ENCODE peak calls at places on chromosomes 5 and 9, in seven cellular contexts. Y is tibial artery, Z is adrenal gland, N is heart right ventricle, G is left ventricle myocardium inferior, M is cardiac muscle cell, H is fibroblast of lung. R is an unnamed sample. For H3K4me1, the result is how much of the 10 kb centered on the place peaks cover.

GRCh38 chr5:103475629-103476240 is 86.9 kb downstream of the NUDT12 start:
- DNase-seq in Y (no peak), Z (no peak), N (no peak), G (no peak), M (peak), H (peak), R (no peak)

GRCh38 chr5:91061094-91061493 is 322.0 kb downstream of the ARRDC3 start:
- DNase-seq in Y (no peak), Z (no peak), N (no peak), G (no peak), M (no peak), H (no peak), R (no peak)

GRCh38 chr9:126112135-126112720 is 214.4 kb upstream of the MVB12B start:
- DNase-seq in Y (no peak), Z (no peak), N (no peak), G (no peak), M (no peak), H (no peak), R (no peak)

GRCh38 chr5:2686296-2686695 is 65.2 kb downstream of the IRX2 start:
- DNase-seq in Y (no peak), Z (no peak), N (no peak), G (no peak), M (no peak), H (no peak), R (no peak)

GRCh38 chr5:171667341-171668096 is 118.1 kb upstream of the SMIM23 start:
- DNase-seq in Y (no peak), Z (no peak), N (peak), G (peak), M (no peak), H (peak), R (peak)

GRCh38 chr9:5453673-5454072 is 3.3 kb downstream of the CD274 start:
- DNase-seq in Y (no peak), Z (no peak), N (no peak), G (no peak), M (no peak), H (no peak), R (peak)

GRCh38 chr5:157506981-157507780 is 47.2 kb downstream of the NIPAL4 start:
- DNase-seq in Y (peak), Z (no peak), N (peak), G (no peak), M (no peak), H (peak), R (no peak)

GRCh38 chr9:20835364-20836286 is 151.6 kb downstream of the FOCAD start:
- DNase-seq in Y (no peak), Z (peak), N (no peak), G (no peak), M (no peak), H (peak), R (no peak)

GRCh38 chr5:154967419-154968024 is 26.6 kb downstream of the MRPL22 start:
- DNase-seq in Y (no peak), Z (no peak), N (no peak), G (no peak), M (peak), H (peak), R (no peak)

GRCh38 chr9:77731008-77731698 is 83.0 kb upstream of the GNA14 start:
- DNase-seq in Y (no peak), Z (no peak), N (no peak), G (no peak), M (no peak), H (no peak), R (no peak)

GRCh38 chr5:125485003-125485641 is 738.7 kb upstream of the ZNF608 start:
- DNase-seq in Y (peak), Z (peak), N (no peak), G (no peak), M (peak), H (peak), R (no peak)

GRCh38 chr5:122366501-122366900 is 54.5 kb downstream of the SNCAIP start:
- DNase-seq in Y (no peak), Z (no peak), N (no peak), G (no peak), M (no peak), H (no peak), R (no peak)

GRCh38 chr9:89478821-89479668 is 18.9 kb downstream of the SEMA4D start:
- DNase-seq in Y (no peak), Z (no peak), N (no peak), G (no peak), M (no peak), H (no peak), R (no peak)

GRCh38 chr9:95305770-95306492 is 11.6 kb downstream of the FANCC start:
- DNase-seq in Y (no peak), Z (no peak), N (no peak), G (no peak), M (no peak), H (peak), R (no peak)

GRCh38 chr5:61084658-61085057 is 77.6 kb downstream of the SMIM15 start:
- DNase-seq in Y (no peak), Z (no peak), N (no peak), G (no peak), M (no peak), H (no peak), R (no peak)

GRCh38 chr5:67106626-67107342 is 89.8 kb downstream of the CD180 start:
- DNase-seq in Y (no peak), Z (no peak), N (no peak), G (no peak), M (no peak), H (no peak), R (no peak)

GRCh38 chr9:33388110-33388994 is 14.0 kb downstream of the AQP7 start:
- DNase-seq in Y (no peak), Z (no peak), N (no peak), G (no peak), M (no peak), H (no peak), R (no peak)

GRCh38 chr9:6498982-6499381 is 86.0 kb downstream of the UHRF2 start:
- DNase-seq in Y (no peak), Z (no peak), N (no peak), G (no peak), M (no peak), H (peak), R (no peak)

GRCh38 chr5:126384985-126385384 is 38.2 kb upstream of the GRAMD2B start:
- DNase-seq in Y (no peak), Z (peak), N (no peak), G (no peak), M (no peak), H (peak), R (no peak)

GRCh38 chr5:139848508-139849100 is 53.0 kb downstream of the PSD2 start:
- DNase-seq in Y (peak), Z (no peak), N (peak), G (no peak), M (no peak), H (no peak), R (peak)

GRCh38 chr9:128428644-128429504 is 8.2 kb downstream of the CERCAM start:
- DNase-seq in Y (no peak), Z (no peak), N (no peak), G (no peak), M (no peak), H (no peak), R (no peak)

GRCh38 chr9:83714316-83714715 is 6.6 kb upstream of the UBQLN1 start:
- DNase-seq in Y (no peak), Z (no peak), N (no peak), G (no peak), M (no peak), H (peak), R (no peak)

GRCh38 chr9:37622462-37622861 is 28.3 kb upstream of the FRMPD1 start:
- DNase-seq in Y (no peak), Z (no peak), N (no peak), G (no peak), M (no peak), H (peak), R (no peak)

GRCh38 chr9:110255417-110256141 is 728 bp downstream of the TXN start:
- DNase-seq in Y (peak), Z (peak), N (peak), G (peak), M (peak), H (peak), R (peak)

GRCh38 chr5:153159611-153160010 is 330.9 kb upstream of the GRIA1 start:
- DNase-seq in Y (no peak), Z (no peak), N (no peak), G (no peak), M (no peak), H (peak), R (no peak)

GRCh38 chr5:139104577-139105271 is 93.4 kb downstream of the SIL1 start:
- DNase-seq in Y (peak), Z (peak), N (peak), G (peak), M (no peak), H (peak), R (no peak)

GRCh38 chr5:131104169-131104775 is 60.8 kb downstream of the HINT1 start:
- DNase-seq in Y (no peak), Z (no peak), N (no peak), G (no peak), M (no peak), H (no peak), R (no peak)

GRCh38 chr5:61623401-61624069 is 291.5 kb downstream of the ZSWIM6 start:
- DNase-seq in Y (no peak), Z (no peak), N (no peak), G (no peak), M (peak), H (no peak), R (no peak)

GRCh38 chr5:81212211-81212687 is 20.9 kb upstream of the CKMT2 start:
- DNase-seq in Y (no peak), Z (no peak), N (no peak), G (no peak), M (no peak), H (no peak), R (peak)

GRCh38 chr5:9094582-9094981 is 451.3 kb downstream of the SEMA5A start:
- DNase-seq in Y (no peak), Z (no peak), N (no peak), G (no peak), M (no peak), H (no peak), R (no peak)

GRCh38 chr5:9090381-9091026 is 455.4 kb downstream of the SEMA5A start:
- DNase-seq in Y (no peak), Z (no peak), N (no peak), G (no peak), M (no peak), H (no peak), R (no peak)

DNA sequence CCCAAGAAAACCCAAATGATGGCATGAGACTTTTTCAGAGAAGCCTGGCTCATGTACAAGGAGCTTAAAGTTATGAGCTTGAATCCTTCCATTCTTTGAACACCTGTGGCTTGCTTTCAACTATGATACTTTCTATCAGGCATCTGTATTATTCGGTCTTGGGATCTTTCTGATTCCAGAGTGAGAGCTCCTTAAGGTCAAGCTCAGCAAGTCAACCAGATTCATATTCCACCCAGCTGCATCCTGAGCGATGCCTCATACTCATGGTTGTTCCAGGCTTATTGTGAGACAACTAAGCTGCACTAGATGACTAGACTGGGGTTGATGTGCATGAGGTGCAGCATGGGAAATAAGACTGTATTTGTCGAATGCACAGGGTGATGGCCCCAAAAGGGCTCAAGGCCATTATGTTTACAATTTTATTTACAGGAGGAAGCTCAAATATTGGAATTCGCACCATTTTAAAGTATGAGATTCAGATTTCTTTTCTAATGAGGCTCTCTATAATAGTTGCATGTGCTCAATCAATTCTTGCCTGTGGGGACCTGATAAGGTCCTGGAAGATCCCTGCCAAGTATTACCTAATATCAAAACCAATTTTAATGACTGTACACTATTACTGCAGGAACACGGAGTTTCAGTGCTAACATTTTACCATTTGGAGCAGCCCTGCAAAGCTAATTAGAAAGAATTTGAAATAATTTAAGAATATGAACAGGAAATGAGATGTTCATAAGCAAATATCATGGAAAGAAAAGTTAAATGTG is 453.8 kb downstream of the SEMA5A start:
- DNase-seq in Y (no peak), Z (no peak), N (no peak), G (no peak), M (no peak), H (no peak), R (no peak)
- H3K4me1 ChIP-seq in Y (under half), Z (under half), N (under half), G (under half), M (under half), H (under half), R (under half)

GRCh38 chr9:16866542-16866941 is 3.9 kb downstream of the BNC2 start:
- DNase-seq in Y (no peak), Z (no peak), N (no peak), G (no peak), M (no peak), H (peak), R (no peak)
- TF ChIP-seq CTCF in Y (no peak), Z (no peak), N (no peak), G (no peak), M (no peak), H (no peak), R (no peak)

DNA sequence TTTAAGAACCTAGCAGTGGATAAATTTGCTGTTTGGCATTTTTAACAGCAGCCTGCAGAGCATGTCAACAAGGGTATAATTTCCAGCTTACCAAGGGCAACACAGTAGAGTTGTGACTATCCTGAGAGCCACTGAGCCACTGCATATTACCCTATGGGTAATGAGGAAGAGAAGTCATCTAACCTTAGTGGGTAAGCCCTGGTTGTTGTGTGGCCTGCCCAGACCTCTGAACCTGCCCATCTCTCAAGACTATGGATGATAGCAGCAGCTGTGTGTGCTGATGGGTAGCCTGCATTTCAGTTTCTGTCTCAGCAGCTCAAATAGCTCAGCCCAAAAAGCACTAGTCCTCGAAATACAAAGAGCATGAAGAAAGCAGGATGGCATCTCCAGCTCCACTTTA is 56.1 kb upstream of the PIP5K1B start:
- DNase-seq in Y (no peak), Z (no peak), N (no peak), G (no peak), M (no peak), H (no peak), R (no peak)
- H3K4me1 ChIP-seq in Y (under half), Z (under half), N (under half), G (under half), M (under half), H (under half), R (under half)

DNA sequence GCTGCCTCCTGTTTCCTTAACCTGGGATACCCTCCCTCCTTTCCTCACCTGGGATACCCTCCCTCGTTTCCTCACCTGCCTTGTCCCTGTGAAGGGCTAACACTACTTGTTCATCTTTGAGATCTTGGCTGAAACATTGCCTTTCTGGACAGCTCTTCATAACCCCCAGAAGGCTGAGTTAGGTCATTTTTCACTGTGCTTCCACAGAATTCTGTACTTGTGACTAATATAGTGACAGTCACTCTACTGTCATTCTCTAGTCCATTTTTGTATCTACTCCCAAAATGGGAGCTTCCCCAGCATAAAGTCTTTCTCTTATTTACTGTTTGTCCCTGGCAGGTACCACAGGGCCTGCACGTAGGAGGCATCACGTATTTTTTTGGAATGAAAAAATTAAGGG is 21.5 kb upstream of the DAB2 start:
- DNase-seq in Y (no peak), Z (no peak), N (no peak), G (no peak), M (no peak), H (no peak), R (no peak)
- TF ChIP-seq CTCF in Y (no peak), Z (no peak), N (no peak), G (no peak), M (no peak), H (no peak), R (no peak)

GRCh38 chr9:91197232-91198181 is 164.2 kb downstream of the AUH start:
- DNase-seq in Y (peak), Z (peak), N (no peak), G (peak), M (no peak), H (peak), R (no peak)
- H3K4me1 ChIP-seq in Y (under half), Z (under half), N (under half), G (half or more), M (under half), H (under half), R (under half)

GRCh38 chr5:110727025-110727314 is 499 bp upstream of the TMEM232 start:
- DNase-seq in Y (no peak), Z (no peak), N (no peak), G (no peak), M (peak), H (no peak), R (no peak)
- TF ChIP-seq CTCF in Y (no peak), Z (no peak), N (no peak), G (peak), M (no peak), H (peak), R (no peak)

DNA sequence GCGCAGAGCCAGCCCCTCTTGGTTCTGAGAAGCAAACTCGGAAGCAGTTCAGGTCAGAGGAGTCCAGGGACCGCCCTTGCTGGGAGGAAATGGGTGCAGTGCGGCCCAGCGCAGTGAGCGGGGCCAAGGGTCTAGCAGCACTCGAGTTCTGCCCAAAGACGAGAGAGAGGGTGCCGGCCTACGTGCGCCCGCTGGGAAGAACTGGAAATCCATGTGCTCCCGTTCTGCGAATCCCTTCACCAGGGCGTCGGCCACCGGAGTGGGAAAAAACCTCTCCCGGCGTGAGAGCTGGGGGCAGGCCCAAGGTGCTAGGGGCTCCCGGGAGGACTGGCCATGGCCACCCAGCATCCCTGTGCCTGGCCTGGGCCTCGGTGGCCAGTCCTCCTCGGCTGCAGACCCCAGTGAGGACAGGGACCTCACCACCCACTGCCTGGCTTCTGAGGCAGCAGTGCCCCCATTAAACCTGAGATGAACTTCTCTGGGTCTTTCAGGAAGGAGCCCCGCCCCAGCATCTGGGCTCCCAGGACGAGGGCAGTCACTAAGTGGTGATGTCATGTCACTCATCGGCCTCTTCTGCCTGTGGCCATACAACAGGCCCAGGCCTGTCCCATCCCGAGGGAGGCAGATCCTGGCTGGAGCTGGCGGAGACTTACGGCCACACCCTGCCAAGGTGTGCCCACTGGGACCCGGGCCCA is 10.6 kb downstream of the TMEM250 start:
- DNase-seq in Y (no peak), Z (no peak), N (no peak), G (no peak), M (no peak), H (no peak), R (no peak)
- H3K4me1 ChIP-seq in Y (half or more), Z (under half), N (under half), G (half or more), M (under half), H (under half), R (half or more)

DNA sequence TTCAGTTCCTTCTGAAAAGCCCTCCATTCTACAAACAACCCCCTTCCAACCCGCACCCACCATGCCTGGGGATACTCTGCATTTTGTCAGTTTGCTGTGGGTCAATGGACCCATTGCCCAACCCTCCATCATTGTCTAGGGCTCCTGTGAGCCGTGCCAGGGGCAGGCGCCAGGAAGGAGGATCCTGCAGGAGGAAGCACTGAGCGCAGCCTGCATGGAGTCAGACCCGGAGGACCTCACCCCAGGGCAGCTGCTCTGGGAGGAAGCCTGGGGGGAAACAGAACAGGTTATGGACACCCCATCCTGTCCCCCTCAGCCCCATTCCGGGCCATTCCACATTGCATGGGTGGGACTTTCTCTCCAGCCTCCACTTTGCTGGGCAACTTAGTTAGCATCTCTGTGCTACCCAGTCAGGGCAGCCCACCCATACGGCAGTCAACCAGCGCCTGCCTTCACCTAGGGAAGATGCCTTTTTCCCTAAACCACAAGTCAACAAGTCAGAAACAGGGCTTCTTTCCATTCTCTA is 48.6 kb upstream of the VDAC1 start:
- DNase-seq in Y (no peak), Z (no peak), N (no peak), G (no peak), M (no peak), H (no peak), R (no peak)
- TF ChIP-seq CTCF in Y (no peak), Z (no peak), N (no peak), G (no peak), M (no peak), H (no peak), R (no peak)

GRCh38 chr9:134642385-134643181 is 980 bp downstream of the COL5A1 start:
- DNase-seq in Y (peak), Z (peak), N (peak), G (peak), M (peak), H (peak), R (peak)
- H3K4me1 ChIP-seq in Y (under half), Z (under half), N (under half), G (half or more), M (under half), H (under half), R (under half)

GRCh38 chr5:72816297-72817075 is at the start of gene TNPO1:
- DNase-seq in Y (peak), Z (peak), N (peak), G (peak), M (peak), H (peak), R (peak)
- TF ChIP-seq CTCF in Y (no peak), Z (no peak), N (no peak), G (no peak), M (no peak), H (no peak), R (no peak)

R was measured in left lung.